ENCODE peak calls at places on chromosomes 13 and 19, in six cellular contexts. One of them, this sample, is unnamed.

GRCh38 chr19:45069056-45069455 is 7.2 kb downstream of the ZNF296 start:
- DNase-seq in heart right ventricle: no peak
- DNase-seq in H54: peak
- DNase-seq in stromal cell of bone marrow: no peak
- DNase-seq in NCI-H1092: no peak
- DNase-seq in GOT3: no peak
- DNase-seq in this sample: no peak

GRCh38 chr13:79786176-79786575 is 305.2 kb downstream of the NDFIP2 start:
- DNase-seq in heart right ventricle: no peak
- DNase-seq in H54: no peak
- DNase-seq in stromal cell of bone marrow: no peak
- DNase-seq in NCI-H1092: no peak
- DNase-seq in GOT3: no peak
- DNase-seq in this sample: no peak

GRCh38 chr19:7925171-7925837 is 631 bp downstream of the CTXN1 start:
- DNase-seq in heart right ventricle: peak
- DNase-seq in H54: peak
- DNase-seq in stromal cell of bone marrow: no peak
- DNase-seq in NCI-H1092: peak
- DNase-seq in GOT3: no peak
- DNase-seq in this sample: peak

GRCh38 chr19:16066611-16067104 is 9.6 kb upstream of the TPM4 start:
- DNase-seq in heart right ventricle: peak
- DNase-seq in H54: peak
- DNase-seq in stromal cell of bone marrow: no peak
- DNase-seq in NCI-H1092: no peak
- DNase-seq in GOT3: no peak
- DNase-seq in this sample: peak

GRCh38 chr13:99956473-99957349 is 14.9 kb downstream of the ZIC5 start:
- DNase-seq in heart right ventricle: no peak
- DNase-seq in H54: no peak
- DNase-seq in stromal cell of bone marrow: no peak
- DNase-seq in NCI-H1092: peak
- DNase-seq in GOT3: no peak
- DNase-seq in this sample: no peak

GRCh38 chr19:55027472-55028337 is 10.4 kb downstream of the GP6 start:
- DNase-seq in heart right ventricle: no peak
- DNase-seq in H54: no peak
- DNase-seq in stromal cell of bone marrow: no peak
- DNase-seq in NCI-H1092: no peak
- DNase-seq in GOT3: no peak
- DNase-seq in this sample: no peak

GRCh38 chr13:41634407-41634806 is 177.1 kb downstream of the RGCC start:
- DNase-seq in heart right ventricle: no peak
- DNase-seq in H54: no peak
- DNase-seq in stromal cell of bone marrow: no peak
- DNase-seq in NCI-H1092: no peak
- DNase-seq in GOT3: no peak
- DNase-seq in this sample: no peak

GRCh38 chr19:47258434-47258833 is 2.1 kb downstream of the CCDC9 start:
- DNase-seq in heart right ventricle: no peak
- DNase-seq in H54: no peak
- DNase-seq in stromal cell of bone marrow: no peak
- DNase-seq in NCI-H1092: no peak
- DNase-seq in GOT3: no peak
- DNase-seq in this sample: no peak

GRCh38 chr19:54390942-54391577 is 24.2 kb upstream of the TTYH1 start:
- DNase-seq in heart right ventricle: peak
- DNase-seq in H54: no peak
- DNase-seq in stromal cell of bone marrow: peak
- DNase-seq in NCI-H1092: peak
- DNase-seq in GOT3: no peak
- DNase-seq in this sample: peak

GRCh38 chr19:33472696-33473624 is 48.6 kb downstream of the PEPD start:
- DNase-seq in heart right ventricle: no peak
- DNase-seq in H54: peak
- DNase-seq in stromal cell of bone marrow: peak
- DNase-seq in NCI-H1092: no peak
- DNase-seq in GOT3: peak
- DNase-seq in this sample: no peak

GRCh38 chr13:50244913-50245574 is 229.8 kb downstream of the KCNRG start:
- DNase-seq in heart right ventricle: no peak
- DNase-seq in H54: peak
- DNase-seq in stromal cell of bone marrow: peak
- DNase-seq in NCI-H1092: no peak
- DNase-seq in GOT3: no peak
- DNase-seq in this sample: peak

GRCh38 chr13:110509478-110509926 is 52.0 kb downstream of the RAB20 start:
- DNase-seq in heart right ventricle: no peak
- DNase-seq in H54: no peak
- DNase-seq in stromal cell of bone marrow: no peak
- DNase-seq in NCI-H1092: peak
- DNase-seq in GOT3: no peak
- DNase-seq in this sample: no peak

GRCh38 chr19:13102666-13103584 is at the start of gene LYL1:
- DNase-seq in heart right ventricle: peak
- DNase-seq in H54: no peak
- DNase-seq in stromal cell of bone marrow: no peak
- DNase-seq in NCI-H1092: no peak
- DNase-seq in GOT3: no peak
- DNase-seq in this sample: peak

GRCh38 chr13:26575244-26575643 is 17.8 kb downstream of the WASF3 start:
- DNase-seq in heart right ventricle: no peak
- DNase-seq in H54: no peak
- DNase-seq in stromal cell of bone marrow: no peak
- DNase-seq in NCI-H1092: no peak
- DNase-seq in GOT3: no peak
- DNase-seq in this sample: no peak

GRCh38 chr19:29277107-29277506 is 64.2 kb upstream of the UQCRFS1 start:
- DNase-seq in heart right ventricle: peak
- DNase-seq in H54: peak
- DNase-seq in stromal cell of bone marrow: no peak
- DNase-seq in NCI-H1092: no peak
- DNase-seq in GOT3: no peak
- DNase-seq in this sample: peak

GRCh38 chr19:6378036-6378435 is 2.3 kb upstream of the PSPN start:
- DNase-seq in heart right ventricle: no peak
- DNase-seq in H54: no peak
- DNase-seq in stromal cell of bone marrow: no peak
- DNase-seq in NCI-H1092: no peak
- DNase-seq in GOT3: no peak
- DNase-seq in this sample: no peak

GRCh38 chr13:32946558-32946957 is 69.7 kb upstream of the KL start:
- DNase-seq in heart right ventricle: no peak
- DNase-seq in H54: no peak
- DNase-seq in stromal cell of bone marrow: no peak
- DNase-seq in NCI-H1092: no peak
- DNase-seq in GOT3: no peak
- DNase-seq in this sample: no peak

GRCh38 chr19:13070425-13071140 is 32.1 kb downstream of the LYL1 start:
- DNase-seq in heart right ventricle: no peak
- DNase-seq in H54: no peak
- DNase-seq in stromal cell of bone marrow: no peak
- DNase-seq in NCI-H1092: no peak
- DNase-seq in GOT3: no peak
- DNase-seq in this sample: no peak

GRCh38 chr19:10421981-10422461 is 1.7 kb downstream of the PDE4A start:
- DNase-seq in heart right ventricle: no peak
- DNase-seq in H54: no peak
- DNase-seq in stromal cell of bone marrow: no peak
- DNase-seq in NCI-H1092: no peak
- DNase-seq in GOT3: no peak
- DNase-seq in this sample: no peak

GRCh38 chr13:91273675-91274074 is 73.8 kb upstream of the MIR17HG start:
- DNase-seq in heart right ventricle: no peak
- DNase-seq in H54: no peak
- DNase-seq in stromal cell of bone marrow: no peak
- DNase-seq in NCI-H1092: no peak
- DNase-seq in GOT3: no peak
- DNase-seq in this sample: no peak

GRCh38 chr19:35008891-35009341 is 8.8 kb downstream of the GRAMD1A start:
- DNase-seq in heart right ventricle: peak
- DNase-seq in H54: no peak
- DNase-seq in stromal cell of bone marrow: no peak
- DNase-seq in NCI-H1092: no peak
- DNase-seq in GOT3: no peak
- DNase-seq in this sample: no peak

GRCh38 chr19:5805465-5806132 is 732 bp downstream of the NRTN start:
- DNase-seq in heart right ventricle: peak
- DNase-seq in H54: peak
- DNase-seq in stromal cell of bone marrow: no peak
- DNase-seq in NCI-H1092: peak
- DNase-seq in GOT3: no peak
- DNase-seq in this sample: no peak

GRCh38 chr19:2475018-2475701 is 767 bp upstream of the GADD45B start:
- DNase-seq in heart right ventricle: peak
- DNase-seq in H54: no peak
- DNase-seq in stromal cell of bone marrow: no peak
- DNase-seq in NCI-H1092: no peak
- DNase-seq in GOT3: no peak
- DNase-seq in this sample: peak

GRCh38 chr19:35272954-35273649 is 4.3 kb downstream of the USF2 start:
- DNase-seq in heart right ventricle: no peak
- DNase-seq in H54: no peak
- DNase-seq in stromal cell of bone marrow: no peak
- DNase-seq in NCI-H1092: no peak
- DNase-seq in GOT3: no peak
- DNase-seq in this sample: no peak

GRCh38 chr19:42196011-42197001 is 21.2 kb downstream of the DEDD2 start:
- DNase-seq in heart right ventricle: no peak
- DNase-seq in H54: no peak
- DNase-seq in stromal cell of bone marrow: no peak
- DNase-seq in NCI-H1092: no peak
- DNase-seq in GOT3: no peak
- DNase-seq in this sample: no peak

GRCh38 chr19:7152568-7152967 is 83.1 kb downstream of the ZNF557 start:
- DNase-seq in heart right ventricle: no peak
- DNase-seq in H54: no peak
- DNase-seq in stromal cell of bone marrow: no peak
- DNase-seq in NCI-H1092: no peak
- DNase-seq in GOT3: no peak
- DNase-seq in this sample: no peak

GRCh38 chr19:46654621-46655152 is 6.3 kb downstream of the DACT3 start:
- DNase-seq in heart right ventricle: peak
- DNase-seq in H54: no peak
- DNase-seq in stromal cell of bone marrow: no peak
- DNase-seq in NCI-H1092: no peak
- DNase-seq in GOT3: no peak
- DNase-seq in this sample: no peak

GRCh38 chr13:25153736-25154135 is 18.4 kb downstream of the AMER2 start:
- DNase-seq in heart right ventricle: no peak
- DNase-seq in H54: no peak
- DNase-seq in stromal cell of bone marrow: no peak
- DNase-seq in NCI-H1092: no peak
- DNase-seq in GOT3: no peak
- DNase-seq in this sample: no peak

GRCh38 chr13:98976338-98976737 is 1.5 kb downstream of the DOCK9 start:
- DNase-seq in heart right ventricle: no peak
- DNase-seq in H54: no peak
- DNase-seq in stromal cell of bone marrow: peak
- DNase-seq in NCI-H1092: no peak
- DNase-seq in GOT3: no peak
- DNase-seq in this sample: no peak

GRCh38 chr19:50658438-50659317 is 9.4 kb downstream of the C19orf81 start:
- DNase-seq in heart right ventricle: peak
- DNase-seq in H54: peak
- DNase-seq in stromal cell of bone marrow: peak
- DNase-seq in NCI-H1092: peak
- DNase-seq in GOT3: no peak
- DNase-seq in this sample: no peak

GRCh38 chr13:75635101-75635620 is 969 bp upstream of the LMO7 start:
- DNase-seq in heart right ventricle: no peak
- DNase-seq in H54: no peak
- DNase-seq in stromal cell of bone marrow: no peak
- DNase-seq in NCI-H1092: no peak
- DNase-seq in GOT3: no peak
- DNase-seq in this sample: no peak

GRCh38 chr19:2552859-2553258 is 76.9 kb downstream of the GADD45B start:
- DNase-seq in heart right ventricle: no peak
- DNase-seq in H54: peak
- DNase-seq in stromal cell of bone marrow: no peak
- DNase-seq in NCI-H1092: no peak
- DNase-seq in GOT3: no peak
- DNase-seq in this sample: peak

GRCh38 chr13:24500977-24501376 is 11.6 kb downstream of the PARP4 start:
- DNase-seq in heart right ventricle: no peak
- DNase-seq in H54: no peak
- DNase-seq in stromal cell of bone marrow: peak
- DNase-seq in NCI-H1092: no peak
- DNase-seq in GOT3: no peak
- DNase-seq in this sample: no peak